ENCODE peak calls at places on chromosomes 13 and 19, in five cellular contexts. E is AG04450, F is HFF-Myc, G is Panc1, D is fibroblast of lung. R is an unnamed sample.

GRCh38 chr19:39788244-39788643 is 9.6 kb downstream of the LEUTX start:
- DNase-seq in E (no peak), F (no peak), G (no peak), D (no peak), R (no peak)

GRCh38 chr19:5713228-5713627 is 6.7 kb downstream of the LONP1 start:
- DNase-seq in E (no peak), F (no peak), G (no peak), D (no peak), R (no peak)

GRCh38 chr13:94679614-94680013 is 32.7 kb downstream of the SOX21 start:
- DNase-seq in E (no peak), F (no peak), G (no peak), D (no peak), R (no peak)

GRCh38 chr13:19596960-19597361 is 35.6 kb upstream of the TPTE2 start:
- DNase-seq in E (no peak), F (no peak), G (peak), D (peak), R (no peak)

GRCh38 chr19:46475976-46476375 is 4.6 kb upstream of the PNMA8A start:
- DNase-seq in E (no peak), F (no peak), G (no peak), D (peak), R (no peak)

GRCh38 chr13:24270639-24271131 is 38.7 kb upstream of the C1QTNF9 start:
- DNase-seq in E (no peak), F (no peak), G (no peak), D (peak), R (peak)

GRCh38 chr13:40910324-40911050 is 108.6 kb downstream of the ELF1 start:
- DNase-seq in E (no peak), F (no peak), G (no peak), D (peak), R (no peak)

GRCh38 chr19:49889038-49889686 is 7.5 kb downstream of the IL4I1 start:
- DNase-seq in E (no peak), F (no peak), G (no peak), D (no peak), R (no peak)

GRCh38 chr13:36945078-36945477 is 25.0 kb upstream of the SMAD9 start:
- DNase-seq in E (no peak), F (no peak), G (no peak), D (no peak), R (no peak)

GRCh38 chr13:50685491-50685890 is 158.0 kb downstream of the DLEU7 start:
- DNase-seq in E (no peak), F (no peak), G (no peak), D (peak), R (peak)

GRCh38 chr13:109789262-109789661 is 2.9 kb upstream of the IRS2 start:
- DNase-seq in E (no peak), F (no peak), G (no peak), D (no peak), R (no peak)

GRCh38 chr13:95893861-95894260 is 159.3 kb downstream of the UGGT2 start:
- DNase-seq in E (no peak), F (no peak), G (no peak), D (no peak), R (no peak)

GRCh38 chr13:59422646-59423045 is 741.1 kb downstream of the DIAPH3 start:
- DNase-seq in E (no peak), F (no peak), G (no peak), D (no peak), R (no peak)

GRCh38 chr19:36136975-36137686 is 2.7 kb upstream of the CAPNS1 start:
- DNase-seq in E (no peak), F (no peak), G (peak), D (peak), R (peak)

GRCh38 chr13:45615501-45616101 is at the start of gene ERICH6B:
- DNase-seq in E (no peak), F (no peak), G (no peak), D (peak), R (peak)

GRCh38 chr19:11421607-11422098 is 2.5 kb upstream of the RGL3 start:
- DNase-seq in E (no peak), F (no peak), G (no peak), D (no peak), R (no peak)

GRCh38 chr19:41050426-41050825 is 37.8 kb upstream of the CYP2A13 start:
- DNase-seq in E (no peak), F (no peak), G (no peak), D (no peak), R (no peak)

GRCh38 chr13:33560722-33561121 is 257.2 kb upstream of the RFC3 start:
- DNase-seq in E (no peak), F (no peak), G (no peak), D (no peak), R (no peak)

GRCh38 chr13:111219306-111219705 is 101.1 kb upstream of the TEX29 start:
- DNase-seq in E (peak), F (no peak), G (no peak), D (peak), R (no peak)

GRCh38 chr13:68713394-68713793 is 1394.2 kb upstream of the ATXN8OS start:
- DNase-seq in E (no peak), F (no peak), G (no peak), D (peak), R (no peak)

GRCh38 chr19:3565177-3565576 is 7.6 kb upstream of the HMG20B start:
- DNase-seq in E (no peak), F (no peak), G (no peak), D (peak), R (no peak)

GRCh38 chr19:17125052-17125727 is 49.6 kb downstream of the MYO9B start:
- DNase-seq in E (no peak), F (no peak), G (no peak), D (peak), R (no peak)

GRCh38 chr19:30450101-30450500 is 77.9 kb downstream of the ZNF536 start:
- DNase-seq in E (no peak), F (no peak), G (no peak), D (peak), R (no peak)

GRCh38 chr19:30449191-30449590 is 77.0 kb downstream of the ZNF536 start:
- DNase-seq in E (no peak), F (no peak), G (no peak), D (no peak), R (no peak)

GRCh38 chr19:30449673-30450072 is 77.5 kb downstream of the ZNF536 start:
- DNase-seq in E (no peak), F (no peak), G (no peak), D (peak), R (no peak)

GRCh38 chr19:30448386-30449130 is 76.4 kb downstream of the ZNF536 start:
- DNase-seq in E (no peak), F (no peak), G (no peak), D (no peak), R (no peak)

DNA sequence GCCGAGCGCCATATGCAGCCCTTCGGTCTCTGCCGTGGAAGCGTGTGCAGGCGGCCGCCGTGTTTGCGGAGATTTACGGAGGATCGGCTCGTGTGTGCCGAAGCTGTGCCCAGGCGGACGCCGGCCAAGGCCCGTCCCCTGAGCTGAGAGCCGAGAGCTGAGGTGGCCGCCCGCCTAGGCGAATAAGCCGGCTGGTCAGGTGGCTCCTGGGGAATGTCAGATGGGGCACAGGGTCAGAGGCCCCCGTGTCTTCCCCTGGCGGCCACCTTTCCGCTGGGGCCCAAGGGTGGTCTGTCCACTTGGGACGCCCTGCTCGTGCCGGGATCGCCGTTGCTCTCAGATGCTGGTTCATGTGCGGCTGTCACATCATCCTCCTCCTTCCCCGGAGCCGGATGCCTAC is 78.8 kb downstream of the ZNF536 start:
- DNase-seq in E (no peak), F (no peak), G (no peak), D (no peak), R (no peak)
- H3K4me3 ChIP-seq in E (no peak), F (no peak), G (no peak), D (peak), R (peak)

DNA sequence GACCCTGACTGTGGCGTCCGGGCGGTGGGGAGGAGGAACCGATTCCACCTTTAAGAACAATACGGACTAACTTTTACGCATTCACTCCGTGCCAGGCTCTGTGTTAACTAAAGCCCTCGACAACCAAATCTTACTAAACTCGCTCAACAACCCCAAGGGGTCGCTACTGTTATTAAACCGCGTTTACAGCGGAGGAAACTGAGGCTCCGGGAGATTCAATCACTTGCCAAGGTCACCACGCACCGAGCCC is 1.2 kb downstream of the SAMD1 start:
- DNase-seq in E (no peak), F (no peak), G (no peak), D (peak), R (no peak)
- TF ChIP-seq CTCF in E (peak), F (peak), G (no peak), D (peak), R (peak)

GRCh38 chr13:114309086-114309485 is 5.2 kb upstream of the CHAMP1 start:
- DNase-seq in E (no peak), F (no peak), G (no peak), D (no peak), R (no peak)

GRCh38 chr13:114309806-114310410 is 4.4 kb upstream of the CHAMP1 start:
- DNase-seq in E (no peak), F (no peak), G (no peak), D (no peak), R (no peak)

GRCh38 chr13:114303700-114304327 is 10.5 kb upstream of the CHAMP1 start:
- DNase-seq in E (no peak), F (no peak), G (no peak), D (no peak), R (no peak)

GRCh38 chr13:114299604-114300305 is 14.5 kb upstream of the CHAMP1 start:
- DNase-seq in E (no peak), F (no peak), G (no peak), D (no peak), R (no peak)

GRCh38 chr13:114304346-114305034 is 9.8 kb upstream of the CHAMP1 start:
- DNase-seq in E (no peak), F (no peak), G (no peak), D (no peak), R (no peak)
- H3K4me3 ChIP-seq in E (no peak), F (no peak), G (no peak), D (no peak), R (no peak)

DNA sequence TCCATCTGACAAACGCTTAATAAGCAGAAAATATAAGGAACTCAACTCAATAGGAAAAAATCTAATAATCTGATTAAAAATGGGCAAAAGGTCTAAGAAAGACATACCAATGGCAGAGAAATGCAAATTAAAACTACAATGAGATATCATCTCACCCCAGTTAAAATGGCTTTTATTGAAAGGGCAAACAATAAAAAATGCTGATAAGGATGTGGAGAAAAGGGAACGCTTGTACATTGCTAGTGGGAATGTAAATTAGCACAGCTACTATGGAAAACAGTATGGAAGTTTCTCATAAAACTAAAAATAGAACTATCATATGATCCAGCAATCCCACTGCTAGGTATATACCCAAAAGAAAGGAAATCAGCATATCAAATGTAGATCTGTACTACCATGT is 508.8 kb upstream of the GPC6 start:
- DNase-seq in E (no peak), F (no peak), G (no peak), D (no peak), R (no peak)
- TF ChIP-seq CTCF in E (no peak), F (no peak), G (no peak), D (no peak), R (no peak)

DNA sequence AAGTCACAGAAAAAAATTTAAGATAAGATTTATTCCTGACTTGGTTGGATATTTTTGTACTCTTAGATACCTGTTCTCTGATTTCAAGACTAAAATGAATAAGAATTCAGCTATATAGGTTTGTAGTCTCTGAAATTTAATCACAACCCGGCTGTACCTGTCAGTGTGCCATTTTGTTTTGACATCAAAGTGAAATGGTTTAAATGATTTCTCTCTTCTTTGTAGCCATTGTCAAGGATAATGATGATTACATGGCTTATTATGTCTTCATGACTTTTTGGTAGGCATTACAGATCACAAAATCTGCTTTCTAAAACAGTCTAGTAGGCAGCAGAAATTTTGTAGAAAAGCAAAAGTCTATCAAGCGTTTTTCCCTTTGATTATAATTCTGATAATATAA is 72.5 kb downstream of the PCDH17 start:
- DNase-seq in E (no peak), F (no peak), G (no peak), D (no peak), R (no peak)
- H3K4me3 ChIP-seq in E (no peak), F (no peak), G (no peak), D (no peak), R (no peak)